ENCODE peak calls at places on chromosomes 16 and 17, in four cellular contexts. W is ovary, J is colonic mucosa, D is amygdala. I is an unnamed sample.

GRCh38 chr17:19569785-19570496 is 36.3 kb downstream of the SLC47A1 start:
- DNase-seq in W (no peak), J (peak; percentile 60), D (no peak), I (no peak)

GRCh38 chr16:57961538-57961937 is 9.4 kb downstream of the CNGB1 start:
- DNase-seq in W (no peak), J (no peak), D (no peak), I (no peak)

GRCh38 chr17:73030995-73031394 is 61.5 kb downstream of the SLC39A11 start:
- DNase-seq in W (no peak), J (no peak), D (no peak), I (no peak)

GRCh38 chr16:74625500-74626350 is 18.8 kb upstream of the GLG1 start:
- DNase-seq in W (no peak), J (no peak), D (no peak), I (no peak)

GRCh38 chr17:64358261-64358788 is 32.3 kb downstream of the PECAM1 start:
- DNase-seq in W (no peak), J (no peak), D (no peak), I (no peak)

GRCh38 chr17:44760474-44761308 is 1.9 kb downstream of the ADAM11 start:
- DNase-seq in W (no peak), J (no peak), D (no peak), I (no peak)

GRCh38 chr16:70331588-70332358 is 14.9 kb upstream of the DDX19A start:
- DNase-seq in W (no peak), J (no peak), D (peak; percentile 3), I (peak; percentile 12)

GRCh38 chr16:2959206-2959605 is 4.9 kb upstream of the KREMEN2 start:
- DNase-seq in W (no peak), J (no peak), D (no peak), I (no peak)

GRCh38 chr17:64448665-64449512 is at the start of gene MILR1:
- DNase-seq in W (peak; percentile 13), J (peak; percentile 33), D (no peak), I (no peak)

GRCh38 chr17:10547351-10547750 is 2.1 kb downstream of the MYH2 start:
- DNase-seq in W (no peak), J (no peak), D (no peak), I (no peak)

GRCh38 chr17:16478693-16479092 is 13.3 kb downstream of the LRRC75A start:
- DNase-seq in W (no peak), J (no peak), D (no peak), I (no peak)

GRCh38 chr16:71351558-71351901 is 7.0 kb upstream of the CALB2 start:
- DNase-seq in W (no peak), J (no peak), D (no peak), I (no peak)

GRCh38 chr17:75430159-75430748 is 24.8 kb upstream of the GRB2 start:
- DNase-seq in W (no peak), J (no peak), D (no peak), I (no peak)

GRCh38 chr17:50684612-50685333 is 22.9 kb downstream of the ANKRD40 start:
- DNase-seq in W (no peak), J (peak; percentile 91), D (no peak), I (no peak)

GRCh38 chr16:47806309-47806847 is 345.2 kb downstream of the PHKB start:
- DNase-seq in W (no peak), J (no peak), D (no peak), I (no peak)

GRCh38 chr17:7443499-7444485 is 1.1 kb upstream of the CHRNB1 start:
- DNase-seq in W (no peak), J (no peak), D (no peak), I (no peak)

GRCh38 chr17:73657473-73658116 is 13.3 kb upstream of the SDK2 start:
- DNase-seq in W (no peak), J (peak; percentile 77), D (no peak), I (no peak)

I was measured in CD8-positive, alpha-beta T cell.